ENCODE peak calls at places on chromosomes 3 and 15, in five cellular contexts. K is HT1080, N is choroid plexus epithelial cell, A is A172, Y is ELF-1. S is an unnamed sample.

GRCh38 chr3:124791639-124792111 is 61.4 kb downstream of the UMPS start:
- DNase-seq in K (peak; percentile 93), N (peak; percentile 96), A (peak; percentile 49), Y (no peak), S (no peak)

GRCh38 chr15:50077655-50078054 is 41.4 kb downstream of the ATP8B4 start:
- DNase-seq in K (no peak), N (no peak), A (no peak), Y (no peak), S (no peak)

GRCh38 chr3:12796171-12797123 is at the start of gene CAND2:
- DNase-seq in K (no peak), N (peak; percentile 37), A (no peak), Y (peak; percentile 68), S (no peak)

GRCh38 chr3:192917508-192918274 is at the start of gene MB21D2:
- DNase-seq in K (peak; percentile 85), N (peak; percentile 88), A (peak; percentile 76), Y (peak; percentile 80), S (no peak)

GRCh38 chr3:187783098-187783497 is 37.8 kb upstream of the BCL6 start:
- DNase-seq in K (peak; percentile 95), N (peak; percentile 88), A (peak; percentile 85), Y (no peak), S (no peak)

GRCh38 chr3:114333180-114333922 is 39.5 kb downstream of the TIGIT start:
- DNase-seq in K (no peak), N (peak; percentile 6), A (no peak), Y (no peak), S (no peak)

GRCh38 chr15:98683821-98684220 is 35.5 kb downstream of the IGF1R start:
- DNase-seq in K (no peak), N (no peak), A (no peak), Y (no peak), S (no peak)

GRCh38 chr3:165742351-165742750 is 94.9 kb downstream of the BCHE start:
- DNase-seq in K (no peak), N (no peak), A (no peak), Y (no peak), S (no peak)

GRCh38 chr3:110293660-110294059 is 778.0 kb upstream of the NECTIN3 start:
- DNase-seq in K (peak; percentile 62), N (no peak), A (no peak), Y (no peak), S (no peak)

GRCh38 chr3:47404955-47405790 is 24.4 kb downstream of the PTPN23 start:
- DNase-seq in K (no peak), N (peak; percentile 35), A (no peak), Y (no peak), S (peak; percentile 50)

GRCh38 chr3:13482106-13482690 is 2.1 kb downstream of the HDAC11 start:
- DNase-seq in K (no peak), N (no peak), A (no peak), Y (no peak), S (no peak)

GRCh38 chr3:45555666-45556065 is 38.9 kb upstream of the LIMD1 start:
- DNase-seq in K (no peak), N (no peak), A (no peak), Y (no peak), S (no peak)

GRCh38 chr3:62149962-62150361 is 223.4 kb downstream of the FEZF2 start:
- DNase-seq in K (peak; percentile 66), N (peak; percentile 61), A (no peak), Y (no peak), S (no peak)

GRCh38 chr3:176905331-176905730 is 292.0 kb downstream of the TBL1XR1 start:
- DNase-seq in K (no peak), N (no peak), A (no peak), Y (no peak), S (no peak)

GRCh38 chr3:170738756-170739155 is 131.2 kb downstream of the RPL22L1 start:
- DNase-seq in K (no peak), N (no peak), A (no peak), Y (no peak), S (no peak)

GRCh38 chr3:44584646-44585501 is at the start of gene ZNF660:
- DNase-seq in K (peak; percentile 31), N (peak; percentile 83), A (no peak), Y (peak; percentile 94), S (no peak)

GRCh38 chr3:116053017-116053416 is 392.3 kb downstream of the LSAMP start:
- DNase-seq in K (no peak), N (no peak), A (no peak), Y (no peak), S (no peak)